ENCODE peak calls at places on chromosomes 4 and X, in five cellular contexts. P, Y, K, J and F are unnamed samples.
A peak's percentile ranks its signal among the peaks of the same experiment; 100 is the strongest.

GRCh38 chr4:46505131-46505530 is 115.2 kb upstream of the GABRA2 start:
- DNase-seq in P (no peak), Y (no peak), K (no peak), J (no peak), F (no peak)

GRCh38 chr4:87856816-87857215 is 24.0 kb downstream of the MEPE start:
- DNase-seq in P (no peak), Y (no peak), K (no peak), J (no peak), F (no peak)

GRCh38 chr4:141158219-141158618 is 24.9 kb upstream of the RNF150 start:
- DNase-seq in P (no peak), Y (no peak), K (no peak), J (no peak), F (no peak)

GRCh38 chr4:152220201-152220666 is 315.7 kb downstream of the FBXW7 start:
- DNase-seq in P (no peak), Y (no peak), K (no peak), J (no peak), F (no peak)

GRCh38 chr4:15232725-15233597 is 194.9 kb upstream of the C1QTNF7 start:
- DNase-seq in P (no peak), Y (no peak), K (no peak), J (no peak), F (no peak)

GRCh38 chr4:92516450-92516849 is 212.7 kb downstream of the GRID2 start:
- DNase-seq in P (no peak), Y (no peak), K (no peak), J (no peak), F (no peak)

GRCh38 chrX:6175914-6176313 is 52.8 kb downstream of the NLGN4X start:
- DNase-seq in P (no peak), Y (no peak), K (no peak), J (no peak), F (no peak)

GRCh38 chr4:186719925-186720694 is 3.5 kb downstream of the FAT1 start:
- DNase-seq in P (no peak), Y (no peak), K (no peak), J (no peak), F (no peak)

GRCh38 chr4:142091691-142092182 is 455.4 kb downstream of the IL15 start:
- DNase-seq in P (no peak), Y (no peak), K (peak; percentile 38), J (no peak), F (no peak)

GRCh38 chrX:13428055-13428786 is 108.4 kb upstream of the ATXN3L start:
- DNase-seq in P (no peak), Y (no peak), K (no peak), J (peak; percentile 13), F (no peak)

GRCh38 chrX:134547047-134547679 is 87.2 kb downstream of the HPRT1 start:
- DNase-seq in P (no peak), Y (no peak), K (no peak), J (no peak), F (no peak)

GRCh38 chrX:134548257-134548732 is 88.3 kb downstream of the HPRT1 start:
- DNase-seq in P (no peak), Y (no peak), K (no peak), J (no peak), F (no peak)

GRCh38 chrX:134546187-134546586 is 86.2 kb downstream of the HPRT1 start:
- DNase-seq in P (no peak), Y (no peak), K (no peak), J (no peak), F (no peak)

GRCh38 chrX:134551365-134552095 is 91.6 kb downstream of the HPRT1 start:
- DNase-seq in P (no peak), Y (no peak), K (no peak), J (no peak), F (no peak)

GRCh38 chrX:134548844-134549205 is 88.9 kb downstream of the HPRT1 start:
- DNase-seq in P (no peak), Y (no peak), K (no peak), J (no peak), F (no peak)
- H3K4me3 ChIP-seq in P (peak overlapping the region; percentile 48), Y (no peak overlapping the region), K (peak overlapping the region; percentile 46), J (peak overlapping the region; percentile 25), F (peak overlapping the region; percentile 49)

GRCh38 chrX:69285881-69286545 is 120.8 kb upstream of the PJA1 start:
- DNase-seq in P (peak; percentile 57), Y (peak; percentile 40), K (peak; percentile 86), J (peak; percentile 31), F (peak; percentile 89)

GRCh38 chrX:69287025-69287540 is 121.8 kb upstream of the PJA1 start:
- DNase-seq in P (no peak), Y (no peak), K (no peak), J (no peak), F (no peak)

GRCh38 chrX:69286546-69286906 is 121.3 kb upstream of the PJA1 start:
- DNase-seq in P (no peak), Y (no peak), K (no peak), J (no peak), F (no peak)

GRCh38 chrX:69284491-69284890 is 119.2 kb upstream of the PJA1 start:
- DNase-seq in P (no peak), Y (no peak), K (no peak), J (no peak), F (no peak)

DNA sequence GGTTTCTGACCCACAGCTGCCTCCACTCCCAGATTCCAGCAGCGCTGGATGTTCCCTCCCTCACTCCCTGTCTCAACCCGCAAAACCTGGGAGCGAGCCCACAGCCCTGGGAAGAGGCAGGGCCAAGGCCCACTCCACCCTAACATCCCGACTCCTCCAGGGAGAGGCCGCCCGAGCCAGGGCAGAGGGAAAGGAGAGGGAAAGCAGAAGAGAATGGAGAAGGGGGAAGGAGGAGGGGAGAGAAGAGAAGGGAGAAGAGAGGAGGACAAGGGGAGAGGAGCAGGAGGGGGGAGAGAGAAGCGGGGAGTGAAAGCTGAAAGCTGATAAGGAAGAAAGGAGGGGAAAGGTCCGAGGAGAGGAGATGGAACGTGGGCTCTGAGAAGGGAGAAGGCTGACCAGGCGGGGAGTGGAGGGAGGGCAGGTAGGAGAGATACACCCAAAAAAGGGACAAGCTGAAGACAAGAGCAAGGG is 120.2 kb upstream of the PJA1 start:
- DNase-seq in P (no peak), Y (no peak), K (peak; percentile 84), J (no peak), F (peak; percentile 81)
- H3K4me3 ChIP-seq in P (no peak overlapping the region), Y (no peak overlapping the region), K (peak overlapping the region; percentile 33), J (no peak overlapping the region), F (peak overlapping the region; percentile 38)

GRCh38 chr4:174210952-174211490 is 72.4 kb downstream of the FBXO8 start:
- DNase-seq in P (no peak), Y (no peak), K (no peak), J (no peak), F (no peak)

GRCh38 chr4:174210354-174210753 is 73.1 kb downstream of the FBXO8 start:
- DNase-seq in P (no peak), Y (no peak), K (no peak), J (no peak), F (no peak)

GRCh38 chr4:174212061-174212460 is 71.4 kb downstream of the FBXO8 start:
- DNase-seq in P (no peak), Y (no peak), K (no peak), J (no peak), F (no peak)

GRCh38 chr4:174213734-174214101 is 69.7 kb downstream of the FBXO8 start:
- DNase-seq in P (no peak), Y (no peak), K (no peak), J (no peak), F (no peak)

DNA sequence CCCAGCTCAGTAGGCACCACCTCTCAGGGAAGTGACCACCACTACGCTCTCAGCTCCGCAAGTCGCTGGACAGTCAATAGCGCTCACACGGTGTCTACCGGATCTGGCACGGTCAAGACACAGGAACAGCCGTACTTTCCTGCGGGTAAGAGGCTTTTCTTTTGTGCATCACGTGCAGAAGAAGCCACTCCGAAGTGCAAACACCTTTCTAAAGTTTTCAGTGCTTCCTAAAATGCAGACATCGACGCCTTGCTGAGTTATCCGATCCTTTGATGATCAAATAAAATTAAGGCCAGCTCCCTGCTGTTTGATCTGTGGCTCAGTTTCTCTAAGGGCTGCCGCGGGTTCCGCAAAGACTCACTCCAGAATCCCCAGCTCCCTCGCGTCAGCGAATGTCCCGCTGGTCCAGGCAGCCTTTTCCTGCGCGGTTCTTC is 71.8 kb downstream of the FBXO8 start:
- DNase-seq in P (no peak), Y (no peak), K (no peak), J (no peak), F (no peak)
- H3K4me3 ChIP-seq in P (no peak overlapping the region), Y (no peak overlapping the region), K (no peak overlapping the region), J (no peak overlapping the region), F (no peak overlapping the region)

GRCh38 chr4:1795304-1796195 is 2.5 kb downstream of the FGFR3 start:
- DNase-seq in P (no peak), Y (peak; percentile 47), K (no peak), J (no peak), F (no peak)
- H3K4me3 ChIP-seq in P (no peak overlapping the region), Y (peak overlapping the region; percentile 37), K (peak overlapping the region; percentile 7), J (no peak overlapping the region), F (peak overlapping the region; percentile 34)

DNA sequence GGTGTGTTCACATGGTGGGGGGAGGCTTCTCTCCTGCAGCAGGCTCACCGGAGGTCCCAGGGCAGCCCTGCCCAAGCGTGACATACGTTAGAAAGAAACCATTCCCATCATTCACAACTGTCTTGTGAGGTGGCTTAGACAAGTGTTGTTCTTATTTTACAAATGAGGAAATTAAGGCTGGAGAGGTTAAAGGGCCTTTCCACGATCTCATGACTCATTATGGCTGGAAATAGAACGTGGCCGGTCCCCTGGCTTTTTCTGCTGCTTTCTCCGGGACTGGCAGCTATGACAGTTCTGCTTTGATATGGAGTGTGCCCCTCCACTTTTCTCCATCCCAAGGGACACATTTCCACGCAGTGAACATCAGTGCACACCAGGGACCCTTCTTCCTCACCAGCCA is 63.9 kb upstream of the ACSL1 start:
- DNase-seq in P (no peak), Y (no peak), K (no peak), J (no peak), F (no peak)
- H3K4me3 ChIP-seq in P (no peak overlapping the region), Y (no peak overlapping the region), K (no peak overlapping the region), J (no peak overlapping the region), F (no peak overlapping the region)

GRCh38 chr4:71211748-71212147 is 127.1 kb upstream of the SLC4A4 start:
- DNase-seq in P (no peak), Y (no peak), K (peak; percentile 29), J (no peak), F (no peak)

GRCh38 chr4:71206763-71207162 is 132.1 kb upstream of the SLC4A4 start:
- DNase-seq in P (no peak), Y (no peak), K (no peak), J (no peak), F (no peak)

GRCh38 chr4:71210831-71211230 is 128.0 kb upstream of the SLC4A4 start:
- DNase-seq in P (no peak), Y (no peak), K (no peak), J (no peak), F (no peak)

GRCh38 chr4:71212216-71212615 is 126.6 kb upstream of the SLC4A4 start:
- DNase-seq in P (no peak), Y (no peak), K (no peak), J (no peak), F (no peak)

DNA sequence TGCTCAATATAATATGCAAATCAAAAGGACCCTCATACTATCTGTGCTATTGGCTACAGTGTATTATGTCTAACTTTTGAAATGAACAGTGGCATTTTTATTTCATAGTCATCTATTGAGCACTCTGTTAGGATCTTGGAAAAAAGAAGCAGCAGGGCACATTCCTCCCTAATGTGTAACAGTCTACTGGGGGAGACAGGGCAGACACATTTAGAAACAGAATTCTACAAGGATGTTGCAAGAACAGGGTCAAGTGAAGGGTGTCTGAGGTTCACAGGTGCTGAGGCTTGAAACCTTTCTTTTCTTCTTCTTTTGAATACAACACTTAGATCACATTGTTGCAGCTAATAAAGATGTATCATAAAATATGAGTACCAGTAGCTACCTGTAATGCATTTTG is 129.7 kb upstream of the SLC4A4 start:
- DNase-seq in P (no peak), Y (no peak), K (no peak), J (no peak), F (no peak)
- H3K4me3 ChIP-seq in P (no peak overlapping the region), Y (no peak overlapping the region), K (no peak overlapping the region), J (no peak overlapping the region), F (no peak overlapping the region)